ENCODE peak calls at places on chromosomes 16 and 17, in nine cellular contexts. T, Q, C, L, O, R, V, Z and Y are unnamed samples.

GRCh38 chr16:77468831-77469230 is 34.0 kb upstream of the ADAMTS18 start:
- DNase-seq in Q (peak; percentile 64), R (no peak), V (no peak), L (no peak), Z (no peak), T (no peak), O (no peak), C (no peak), Y (no peak)

GRCh38 chr16:77059441-77059840 is 131.5 kb upstream of the MON1B start:
- DNase-seq in V (peak; percentile 37), C (no peak), L (peak; percentile 35), R (no peak), Q (no peak), O (no peak), Z (no peak), T (no peak), Y (no peak)

GRCh38 chr17:74502866-74503265 is 28.4 kb downstream of the CD300LB start:
- DNase-seq in O (no peak), C (no peak), Z (no peak), R (no peak), V (no peak), L (no peak), T (no peak), Q (no peak), Y (no peak)

GRCh38 chr17:12631076-12631475 is 34.6 kb upstream of the MYOCD start:
- DNase-seq in C (no peak), Z (no peak), Q (no peak), T (no peak), O (no peak), V (no peak), L (no peak), R (no peak), Y (no peak)

GRCh38 chr17:40561294-40561870 is 3.9 kb downstream of the CCR7 start:
- DNase-seq in R (no peak), T (no peak), V (no peak), O (no peak), Z (no peak), L (no peak), C (no peak), Q (no peak), Y (no peak)

GRCh38 chr17:48558057-48558456 is 13.1 kb upstream of the HOXB2 start:
- DNase-seq in C (no peak), L (no peak), Q (no peak), T (no peak), R (no peak), O (no peak), V (no peak), Z (no peak), Y (no peak)

GRCh38 chr17:72118588-72119279 is 2.1 kb upstream of the SOX9 start:
- DNase-seq in R (peak; percentile 73), O (peak; percentile 36), T (peak; percentile 54), L (peak; percentile 93), Z (peak; percentile 60), V (peak; percentile 82), C (no peak), Q (peak; percentile 84), Y (peak; percentile 61)

GRCh38 chr17:38456031-38456815 is 28.0 kb downstream of the ARHGAP23 start:
- DNase-seq in L (no peak), Z (no peak), O (no peak), R (no peak), Q (peak; percentile 31), V (no peak), T (no peak), C (no peak), Y (no peak)

GRCh38 chr17:8430966-8431365 is 4.7 kb upstream of the NDEL1 start:
- DNase-seq in O (peak; percentile 56), T (no peak), R (peak; percentile 44), L (peak; percentile 88), V (peak; percentile 34), Z (peak; percentile 93), C (no peak), Q (peak; percentile 20), Y (peak; percentile 16)

GRCh38 chr17:68238488-68238887 is 9.4 kb upstream of the AMZ2 start:
- DNase-seq in L (no peak), T (no peak), R (no peak), C (peak; percentile 31), V (no peak), O (no peak), Q (no peak), Z (no peak), Y (no peak)

GRCh38 chr17:68239967-68240366 is 7.9 kb upstream of the AMZ2 start:
- DNase-seq in L (no peak), C (no peak), R (no peak), Z (no peak), O (no peak), V (no peak), T (peak; percentile 52), Q (no peak), Y (no peak)

GRCh38 chr17:68238894-68239293 is 8.9 kb upstream of the AMZ2 start:
- DNase-seq in R (no peak), Z (no peak), O (no peak), L (no peak), Q (no peak), T (peak; percentile 63), V (no peak), C (no peak), Y (no peak)
- H3K27ac ChIP-seq in R (no peak overlapping the region), Z (no peak overlapping the region), O (no peak overlapping the region), L (no peak overlapping the region), Q (no peak overlapping the region), T (peak overlapping the region; percentile 96), V (no peak overlapping the region), C (peak overlapping the region; percentile 87), Y (no peak overlapping the region)

DNA sequence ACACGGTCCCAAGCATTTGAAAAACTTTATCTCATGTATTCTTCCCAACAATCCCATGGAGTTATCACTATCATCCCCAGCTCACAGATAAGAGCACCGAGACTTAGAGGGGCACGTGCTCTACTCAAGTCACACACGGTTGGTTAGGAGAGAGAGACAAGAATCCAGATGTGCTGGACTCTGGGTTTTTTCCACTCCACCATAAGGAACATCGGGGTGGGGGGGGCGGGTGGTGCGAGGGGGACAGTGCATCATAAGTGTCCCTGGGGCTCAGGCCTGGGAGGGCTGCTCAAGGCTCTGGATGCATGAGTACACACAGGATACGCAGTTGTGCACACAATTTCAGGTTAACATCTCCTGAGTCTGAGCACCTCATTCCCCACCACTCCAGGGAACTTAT is 7.4 kb downstream of the CDC42EP4 start:
- DNase-seq in T (no peak), C (no peak), V (no peak), O (no peak), Z (no peak), R (no peak), L (no peak), Q (no peak), Y (no peak)
- H3K27ac ChIP-seq in T (no peak overlapping the region), C (no peak overlapping the region), V (peak overlapping the region; percentile 96), O (peak overlapping the region; percentile 99), Z (no peak overlapping the region), R (peak overlapping the region; percentile 74), L (peak overlapping the region; percentile 69), Q (no peak overlapping the region), Y (peak overlapping the region; percentile 94)

DNA sequence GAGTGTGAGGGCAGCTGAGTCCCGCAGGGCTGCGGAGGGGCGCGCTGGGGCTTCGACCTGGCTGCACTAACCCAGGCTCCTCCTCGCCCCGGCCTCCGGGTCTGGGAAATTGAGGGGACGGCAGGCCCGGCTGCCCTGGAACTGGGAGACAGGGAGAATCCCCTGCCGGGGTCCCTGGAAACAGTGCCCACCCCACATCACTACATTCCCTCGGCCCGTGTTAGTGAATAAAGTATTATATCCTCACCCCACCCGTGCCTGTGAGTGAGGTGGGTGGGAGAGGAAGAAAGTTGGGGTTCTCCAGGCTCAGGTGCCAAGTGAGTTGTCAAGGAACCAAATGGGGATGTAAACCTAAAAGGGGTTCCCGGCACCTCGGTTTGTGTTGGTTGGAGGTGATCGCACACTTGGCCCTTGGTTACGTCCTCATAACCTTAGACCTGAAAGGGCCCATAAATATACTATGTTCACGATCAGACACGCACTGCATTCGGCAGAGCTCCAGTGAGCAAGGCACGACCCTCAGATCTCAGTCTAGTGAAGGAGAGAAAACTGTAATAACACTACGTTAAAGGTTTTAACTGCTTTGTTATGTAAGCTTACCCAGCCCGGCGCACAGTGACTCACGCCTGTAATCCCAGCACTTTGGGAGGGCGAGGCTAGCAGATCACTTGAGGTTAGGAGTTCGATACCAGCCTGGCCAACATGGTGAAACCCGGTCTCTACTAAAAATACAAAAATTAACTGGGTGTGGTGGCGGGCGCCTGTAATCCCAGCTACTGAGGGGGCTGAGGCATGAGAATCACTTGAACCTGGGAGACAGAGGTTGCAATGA is 11.2 kb downstream of the ZNF771 start:
- DNase-seq in Q (no peak), T (no peak), R (no peak), V (no peak), C (no peak), Z (no peak), O (no peak), L (no peak), Y (no peak)
- H3K27ac ChIP-seq in Q (no peak overlapping the region), T (peak overlapping the region; percentile 54), R (peak overlapping the region; percentile 39), V (peak overlapping the region; percentile 93), C (peak overlapping the region; percentile 68), Z (no peak overlapping the region), O (peak overlapping the region; percentile 60), L (peak overlapping the region; percentile 86), Y (peak overlapping the region; percentile 86)

GRCh38 chr17:59848778-59849177 is 44.0 kb downstream of the TUBD1 start:
- DNase-seq in V (peak; percentile 68), C (no peak), R (peak; percentile 74), L (peak; percentile 91), O (peak; percentile 50), T (no peak), Q (no peak), Z (peak; percentile 80), Y (no peak)

GRCh38 chr17:59853168-59853918 is 39.4 kb downstream of the TUBD1 start:
- DNase-seq in O (no peak), R (peak; percentile 34), Z (peak; percentile 18), L (peak; percentile 76), Q (peak; percentile 16), V (peak; percentile 89), C (peak; percentile 49), T (peak; percentile 95), Y (peak; percentile 74)

GRCh38 chr17:59846391-59847165 is 46.2 kb downstream of the TUBD1 start:
- DNase-seq in L (peak; percentile 87), C (no peak), R (peak; percentile 68), O (no peak), T (peak; percentile 53), Z (peak; percentile 71), V (peak; percentile 64), Q (no peak), Y (peak; percentile 68)

GRCh38 chr17:59848385-59848668 is 44.4 kb downstream of the TUBD1 start:
- DNase-seq in Z (no peak), O (no peak), C (no peak), V (peak; percentile 3), T (no peak), L (no peak), R (no peak), Q (no peak), Y (no peak)

DNA sequence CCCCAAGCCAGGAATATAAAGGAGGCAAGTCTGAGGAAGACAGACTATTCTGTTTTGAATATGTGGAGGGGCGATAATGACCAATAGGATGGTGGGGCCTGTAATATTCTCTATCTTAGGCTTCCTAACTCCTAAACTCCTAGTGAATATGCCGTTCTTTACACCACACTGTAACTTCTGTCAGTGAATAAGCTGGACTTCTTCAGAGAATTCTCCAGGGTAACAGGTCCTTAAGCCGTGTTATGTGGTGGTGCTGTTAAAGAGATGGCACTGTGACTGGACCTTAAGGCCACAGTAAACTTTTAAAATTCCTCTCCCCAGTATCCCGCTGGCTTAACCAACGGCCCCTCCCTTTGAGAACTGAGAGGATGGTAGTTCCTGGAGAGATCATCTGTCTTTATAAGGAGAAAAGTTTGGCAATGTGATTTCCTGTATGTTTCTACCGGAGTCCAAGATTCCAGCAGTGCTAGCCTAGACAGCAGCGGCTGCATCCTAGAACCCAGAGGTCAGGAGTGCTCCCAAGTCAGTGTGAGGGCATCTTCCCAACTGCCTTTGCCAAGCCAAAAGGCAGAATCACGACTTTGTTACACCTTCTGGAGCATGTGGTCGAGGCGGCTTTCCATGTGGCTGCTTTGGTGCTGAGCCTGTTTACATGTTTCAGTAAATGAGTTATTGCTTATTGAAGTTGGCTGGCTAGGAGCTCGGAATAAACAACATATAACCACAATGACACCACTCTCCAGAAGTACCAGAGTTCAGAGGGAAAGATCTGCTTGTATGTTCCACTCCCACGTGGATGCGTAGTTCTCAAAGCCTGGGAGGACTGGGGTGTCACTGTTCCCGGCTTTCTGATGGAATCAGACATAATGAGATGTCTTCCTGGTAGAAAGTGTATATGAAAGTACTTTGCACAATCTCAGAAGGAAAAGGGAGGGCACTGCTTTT is 41.0 kb downstream of the TUBD1 start:
- DNase-seq in C (no peak), Z (no peak), O (no peak), L (peak; percentile 83), Q (no peak), R (peak; percentile 31), T (no peak), V (peak; percentile 42), Y (no peak)
- H3K27ac ChIP-seq in C (no peak overlapping the region), Z (no peak overlapping the region), O (no peak overlapping the region), L (peak overlapping the region; percentile 21), Q (no peak overlapping the region), R (no peak overlapping the region), T (no peak overlapping the region), V (peak overlapping the region; percentile 79), Y (peak overlapping the region; percentile 79)